ENCODE peak calls at places on chromosomes 3 and 15, in ten cellular contexts. L, O, R, F, G, A, S, V, C and Z are unnamed samples.

GRCh38 chr15:57680021-57680420 is 26.5 kb upstream of the POLR2M start:
- DNase-seq in L (no peak), O (no peak), R (no peak), F (no peak), G (no peak), A (no peak), S (no peak), V (no peak), C (no peak), Z (no peak)

GRCh38 chr3:172536993-172537419 is 13.8 kb upstream of the TNFSF10 start:
- DNase-seq in L (no peak), O (no peak), R (no peak), F (no peak), G (no peak), A (no peak), S (no peak), V (no peak), C (no peak), Z (no peak)

GRCh38 chr3:181718416-181718815 is 6.7 kb downstream of the SOX2 start:
- DNase-seq in L (no peak), O (no peak), R (no peak), F (no peak), G (no peak), A (no peak), S (no peak), V (no peak), C (no peak), Z (no peak)

GRCh38 chr3:20682573-20682972 is 496.6 kb upstream of the SGO1 start:
- DNase-seq in L (no peak), O (no peak), R (no peak), F (no peak), G (no peak), A (no peak), S (no peak), V (no peak), C (no peak), Z (no peak)

GRCh38 chr3:117842086-117842485 is 1132.5 kb downstream of the TUSC7 start:
- DNase-seq in L (no peak), O (no peak), R (no peak), F (no peak), G (no peak), A (no peak), S (no peak), V (no peak), C (no peak), Z (no peak)

GRCh38 chr3:32434206-32434605 is 42.6 kb downstream of the CMTM7 start:
- DNase-seq in L (no peak), O (no peak), R (no peak), F (no peak), G (no peak), A (no peak), S (no peak), V (no peak), C (no peak), Z (no peak)

GRCh38 chr15:77818484-77819270 is 186.0 kb upstream of the LINGO1 start:
- DNase-seq in L (no peak), O (no peak), R (no peak), F (no peak), G (no peak), A (no peak), S (no peak), V (no peak), C (no peak), Z (no peak)

GRCh38 chr3:41508063-41508696 is 308.9 kb downstream of the CTNNB1 start:
- DNase-seq in L (no peak), O (no peak), R (no peak), F (no peak), G (no peak), A (no peak), S (no peak), V (no peak), C (no peak), Z (no peak)

GRCh38 chr3:153443961-153444360 is 281.9 kb downstream of the RAP2B start:
- DNase-seq in L (no peak), O (no peak), R (no peak), F (no peak), G (no peak), A (no peak), S (no peak), V (no peak), C (no peak), Z (no peak)

GRCh38 chr3:174767853-174768382 is 91.2 kb upstream of the NAALADL2 start:
- DNase-seq in L (no peak), O (no peak), R (no peak), F (no peak), G (no peak), A (no peak), S (no peak), V (no peak), C (no peak), Z (no peak)

GRCh38 chr3:136957751-136958288 is at the start of gene IL20RB:
- DNase-seq in L (no peak), O (no peak), R (no peak), F (no peak), G (no peak), A (no peak), S (no peak), V (no peak), C (no peak), Z (peak)

GRCh38 chr3:186757686-186758220 is 25.6 kb upstream of the EIF4A2 start:
- DNase-seq in L (no peak), O (no peak), R (no peak), F (no peak), G (no peak), A (no peak), S (no peak), V (no peak), C (no peak), Z (no peak)

GRCh38 chr15:56472278-56472677 is 7.3 kb upstream of the MNS1 start:
- DNase-seq in L (no peak), O (no peak), R (no peak), F (no peak), G (no peak), A (no peak), S (no peak), V (no peak), C (no peak), Z (no peak)

GRCh38 chr3:129988429-129988828 is 13.9 kb downstream of the TRH start:
- DNase-seq in L (peak), O (no peak), R (no peak), F (no peak), G (no peak), A (no peak), S (no peak), V (no peak), C (no peak), Z (no peak)

GRCh38 chr3:134079111-134079531 is 49.4 kb upstream of the SLCO2A1 start:
- DNase-seq in L (no peak), O (no peak), R (peak), F (peak), G (no peak), A (no peak), S (no peak), V (no peak), C (no peak), Z (peak)

GRCh38 chr3:189981668-189982067 is 139.0 kb downstream of the P3H2 start:
- DNase-seq in L (no peak), O (no peak), R (peak), F (no peak), G (no peak), A (no peak), S (no peak), V (peak), C (no peak), Z (no peak)

GRCh38 chr3:4417449-4417848 is 49.6 kb downstream of the SUMF1 start:
- DNase-seq in L (no peak), O (no peak), R (no peak), F (no peak), G (peak), A (no peak), S (no peak), V (no peak), C (no peak), Z (no peak)

GRCh38 chr3:127809211-127809610 is 13.1 kb downstream of the MGLL start:
- DNase-seq in L (no peak), O (peak), R (no peak), F (no peak), G (no peak), A (no peak), S (no peak), V (no peak), C (no peak), Z (peak)

GRCh38 chr3:29354894-29355293 is 74.0 kb downstream of the RBMS3 start:
- DNase-seq in L (no peak), O (no peak), R (no peak), F (no peak), G (no peak), A (no peak), S (no peak), V (no peak), C (no peak), Z (no peak)

GRCh38 chr3:115227461-115227860 is 80.4 kb upstream of the ZBTB20 start:
- DNase-seq in L (no peak), O (no peak), R (no peak), F (no peak), G (no peak), A (no peak), S (no peak), V (no peak), C (no peak), Z (no peak)

GRCh38 chr3:62214850-62215249 is 158.5 kb downstream of the FEZF2 start:
- DNase-seq in L (no peak), O (no peak), R (no peak), F (no peak), G (no peak), A (no peak), S (no peak), V (no peak), C (no peak), Z (no peak)

GRCh38 chr3:94001825-94002495 is 22.0 kb downstream of the ARL13B start:
- DNase-seq in L (no peak), O (no peak), R (no peak), F (no peak), G (no peak), A (no peak), S (no peak), V (no peak), C (no peak), Z (no peak)

GRCh38 chr3:94001191-94001590 is 21.2 kb downstream of the ARL13B start:
- DNase-seq in L (no peak), O (no peak), R (no peak), F (no peak), G (no peak), A (no peak), S (no peak), V (no peak), C (no peak), Z (no peak)

GRCh38 chr3:94009612-94010011 is 18.8 kb downstream of the STX19 start:
- DNase-seq in L (no peak), O (no peak), R (no peak), F (no peak), G (no peak), A (no peak), S (no peak), V (no peak), C (no peak), Z (no peak)

GRCh38 chr3:94008253-94008652 is 20.1 kb downstream of the STX19 start:
- DNase-seq in L (no peak), O (no peak), R (no peak), F (no peak), G (no peak), A (no peak), S (no peak), V (no peak), C (no peak), Z (no peak)

GRCh38 chr3:94004301-94004910 is 24.0 kb downstream of the STX19 start:
- DNase-seq in L (no peak), O (no peak), R (no peak), F (no peak), G (no peak), A (no peak), S (no peak), V (no peak), C (no peak), Z (no peak)
- H3K4me3 ChIP-seq in L (peak), O (no peak), R (no peak), F (peak), G (peak), A (peak), S (no peak), V (peak), C (peak), Z (no peak)

DNA sequence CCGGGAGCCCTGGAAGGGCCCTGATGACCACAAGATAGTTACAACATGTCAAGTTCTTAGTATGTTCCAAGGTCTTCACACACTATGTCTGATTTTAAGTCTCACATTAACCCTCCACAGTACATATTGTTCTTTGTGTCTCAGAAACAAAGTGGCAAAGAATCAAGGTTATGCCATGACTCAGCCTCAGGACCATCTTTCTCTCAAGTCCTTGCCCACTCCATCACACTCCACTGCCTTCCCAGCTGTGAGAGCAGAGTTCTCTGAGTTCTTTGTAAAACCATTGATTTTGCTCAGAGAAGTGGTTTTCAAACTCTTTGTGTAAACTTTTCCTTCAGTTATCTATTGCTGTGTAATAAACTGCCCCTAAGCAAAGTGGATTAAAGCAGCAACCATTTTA is 67.9 kb upstream of the C3orf80 start:
- DNase-seq in L (no peak), O (no peak), R (no peak), F (no peak), G (no peak), A (no peak), S (no peak), V (no peak), C (no peak), Z (no peak)
- TF ChIP-seq POLR2A in L (no peak), O (no peak), R (no peak), F (no peak), G (no peak), A (no peak), S (no peak), V (no peak), C (no peak), Z (no peak)

DNA sequence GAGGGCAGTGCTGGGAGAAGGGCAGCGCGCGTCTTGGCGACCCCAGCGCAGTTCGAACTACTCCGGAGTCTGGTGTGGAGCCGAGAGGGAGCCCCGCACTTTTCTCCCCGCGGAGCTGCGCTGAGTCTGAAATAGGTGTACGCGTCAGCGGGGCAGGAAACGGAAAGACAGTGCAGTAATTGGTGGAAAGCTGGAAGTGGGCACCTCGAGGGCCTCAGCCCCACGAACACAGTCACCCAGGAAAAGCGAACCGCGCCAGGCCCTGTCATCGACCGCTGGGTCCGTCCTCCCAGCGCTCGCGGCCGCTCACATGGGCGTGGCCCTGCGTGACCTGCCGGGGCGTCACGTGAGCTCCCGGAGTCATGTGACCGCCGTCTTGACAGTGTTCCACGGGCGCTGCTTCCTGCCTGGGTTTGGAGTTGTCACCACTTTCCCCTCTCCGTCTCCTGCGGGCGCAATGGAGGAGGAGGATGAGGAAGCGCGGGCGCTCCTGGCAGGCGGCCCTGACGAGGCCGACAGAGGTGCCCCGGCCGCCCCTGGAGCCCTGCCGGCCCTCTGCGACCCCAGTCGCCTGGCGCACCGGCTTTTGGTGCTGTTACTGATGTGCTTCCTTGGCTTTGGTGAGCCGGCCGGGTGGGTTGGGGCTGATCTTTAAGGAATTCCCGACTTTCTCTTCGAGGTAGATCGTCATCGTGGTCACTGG is at the start of gene MFSD1:
- DNase-seq in L (peak), O (peak), R (peak), F (peak), G (peak), A (peak), S (peak), V (peak), C (peak), Z (peak)
- TF ChIP-seq CTCF in L (no peak), O (no peak), R (no peak), F (no peak), G (no peak), A (no peak), S (no peak), V (no peak), C (no peak), Z (no peak)

DNA sequence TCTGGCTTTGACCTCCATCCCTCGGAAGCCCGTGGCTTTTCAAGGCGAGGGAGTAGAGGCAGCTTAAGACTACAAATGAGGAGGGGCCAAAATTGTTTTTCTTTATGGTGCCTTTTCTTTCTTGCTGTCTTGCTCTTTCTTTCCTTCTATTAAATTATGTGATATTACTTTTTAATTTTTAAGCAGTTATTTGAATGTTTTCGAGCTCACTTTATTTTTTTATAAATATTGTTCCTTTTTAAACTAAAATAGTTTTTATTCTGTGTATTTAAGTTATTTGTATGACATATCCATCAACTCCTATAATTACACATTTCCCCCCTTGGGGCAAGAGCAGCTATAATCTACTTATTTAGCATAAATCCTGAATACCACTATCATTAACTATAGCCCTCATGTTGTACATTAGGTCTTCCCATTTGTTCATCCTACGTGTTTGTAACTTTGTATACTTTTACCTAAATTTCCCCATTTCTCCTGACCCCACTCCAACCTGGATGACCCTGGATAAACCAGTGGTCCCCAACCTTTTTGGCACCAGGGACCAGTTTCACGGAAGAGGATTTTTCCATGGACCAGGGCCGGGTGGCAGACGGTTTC is 622 bp upstream of the PLSCR1 start:
- DNase-seq in L (no peak), O (no peak), R (no peak), F (no peak), G (no peak), A (no peak), S (no peak), V (no peak), C (no peak), Z (no peak)
- H3K4me3 ChIP-seq in L (peak), O (peak), R (no peak), F (peak), G (peak), A (peak), S (peak), V (peak), C (peak), Z (peak)

DNA sequence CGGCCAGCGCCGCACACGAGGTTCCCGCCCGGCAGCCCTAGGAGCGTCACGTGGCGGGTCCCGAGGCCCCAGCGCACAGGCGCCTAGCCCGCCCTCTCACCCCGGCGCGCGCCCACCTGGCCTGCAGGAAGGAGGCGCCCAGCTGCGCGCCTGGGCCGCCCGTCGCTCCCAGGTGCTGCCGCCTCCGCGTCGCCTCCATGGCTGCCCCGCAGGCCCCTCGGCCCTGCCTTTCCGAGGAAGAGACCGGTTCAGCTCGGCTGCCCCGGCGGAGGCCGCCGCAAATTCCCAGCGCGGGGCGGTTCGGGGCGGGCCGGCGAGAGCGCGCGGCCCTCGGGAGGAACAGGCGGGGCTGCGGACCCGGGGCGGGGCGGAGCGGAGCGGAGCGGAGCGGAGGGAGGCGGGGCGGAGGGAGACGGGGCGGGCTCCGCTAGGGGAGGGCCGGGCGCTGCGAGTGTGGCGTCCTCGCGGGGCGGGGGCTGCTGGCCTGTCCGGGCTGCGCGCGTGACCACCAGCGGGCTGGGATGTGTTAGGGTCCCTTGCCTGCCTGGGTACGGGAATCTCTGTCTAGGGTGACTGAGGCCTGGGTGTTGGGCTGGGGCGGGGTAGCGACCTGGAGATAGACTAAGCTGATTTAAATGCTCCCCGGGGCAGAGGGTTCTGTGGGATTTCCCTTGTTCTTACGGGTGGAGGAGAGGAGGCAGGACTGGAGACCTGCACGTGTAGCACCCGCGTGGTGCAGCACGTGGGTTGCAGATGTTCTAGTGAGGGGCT is at the start of gene CLN6:
- DNase-seq in L (peak), O (peak), R (peak), F (peak), G (peak), A (peak), S (peak), V (peak), C (peak), Z (peak)
- TF ChIP-seq POLR2A in L (peak), O (peak), R (peak), F (no peak), G (peak), A (no peak), S (peak), V (no peak), C (no peak), Z (no peak)

GRCh38 chr3:36697397-36698001 is 66.9 kb downstream of the DCLK3 start:
- DNase-seq in L (no peak), O (no peak), R (no peak), F (no peak), G (no peak), A (no peak), S (no peak), V (no peak), C (no peak), Z (no peak)
- TF ChIP-seq CTCF in L (no peak), O (no peak), R (no peak), F (no peak), G (no peak), A (no peak), S (no peak), V (no peak), C (no peak), Z (no peak)